ENCODE peak calls at places on chromosome 11, in five cellular contexts. N is mesenchymal stem cell, O is HCT116, A is cardiac muscle cell, V is Caco-2. F is an unnamed sample. For H3K9me3, the result is how much of the 10 kb centered on the place peaks cover.

GRCh38 chr11:45843158-45843924 is 3.9 kb upstream of the CRY2 start:
- DNase-seq in N (peak), O (peak), A (peak), V (peak), F (peak)

GRCh38 chr11:66126808-66127555 is 56.9 kb downstream of the PACS1 start:
- DNase-seq in N (peak), O (no peak), A (peak), V (no peak), F (peak)

GRCh38 chr11:109853156-109853776 is 239.9 kb upstream of the ZC3H12C start:
- DNase-seq in N (peak), O (peak), A (peak), V (no peak), F (peak)

GRCh38 chr11:128938156-128938885 is 4.3 kb downstream of the TP53AIP1 start:
- DNase-seq in N (no peak), O (no peak), A (no peak), V (no peak), F (no peak)

GRCh38 chr11:26743622-26744021 is 21.8 kb upstream of the SLC5A12 start:
- DNase-seq in N (no peak), O (no peak), A (no peak), V (no peak), F (no peak)

GRCh38 chr11:46120361-46120710 is 918 bp downstream of the PHF21A start:
- DNase-seq in N (no peak), O (no peak), A (peak), V (no peak), F (peak)

GRCh38 chr11:45444796-45445195 is 158.7 kb upstream of the SYT13 start:
- DNase-seq in N (no peak), O (no peak), A (no peak), V (no peak), F (no peak)

GRCh38 chr11:74418509-74418895 is 20.3 kb upstream of the PGM2L1 start:
- DNase-seq in N (peak), O (no peak), A (no peak), V (no peak), F (no peak)

GRCh38 chr11:75265851-75266531 is 25.4 kb downstream of the TPBGL start:
- DNase-seq in N (no peak), O (no peak), A (no peak), V (peak), F (no peak)

GRCh38 chr11:47723041-47723440 is 7.9 kb upstream of the AGBL2 start:
- DNase-seq in N (no peak), O (no peak), A (no peak), V (no peak), F (no peak)

GRCh38 chr11:111668980-111669379 is 66.7 kb downstream of the SIK2 start:
- DNase-seq in N (no peak), O (no peak), A (no peak), V (no peak), F (no peak)

GRCh38 chr11:113045146-113045545 is 83.9 kb downstream of the NCAM1 start:
- DNase-seq in N (no peak), O (no peak), A (no peak), V (no peak), F (no peak)

GRCh38 chr11:119172513-119172912 is 4.0 kb downstream of the NLRX1 start:
- DNase-seq in N (no peak), O (no peak), A (no peak), V (no peak), F (no peak)

GRCh38 chr11:77198440-77198849 is 70.4 kb downstream of the MYO7A start:
- DNase-seq in N (no peak), O (peak), A (peak), V (peak), F (no peak)

GRCh38 chr11:73894725-73895335 is 18.0 kb downstream of the PAAF1 start:
- DNase-seq in N (no peak), O (no peak), A (no peak), V (no peak), F (no peak)

GRCh38 chr11:116703421-116703820 is 69.4 kb downstream of the BUD13 start:
- DNase-seq in N (peak), O (no peak), A (peak), V (peak), F (no peak)

GRCh38 chr11:60100511-60100910 is 12.0 kb downstream of the MS4A2 start:
- DNase-seq in N (no peak), O (no peak), A (no peak), V (no peak), F (no peak)

GRCh38 chr11:126403039-126403438 is 47.6 kb downstream of the ST3GAL4 start:
- DNase-seq in N (no peak), O (no peak), A (no peak), V (peak), F (no peak)

GRCh38 chr11:29024386-29024785 is 916.2 kb downstream of the METTL15 start:
- DNase-seq in N (no peak), O (no peak), A (no peak), V (no peak), F (no peak)

GRCh38 chr11:46006418-46007070 is 84.1 kb downstream of the LARGE2 start:
- DNase-seq in N (peak), O (peak), A (peak), V (no peak), F (peak)

GRCh38 chr11:10042699-10043098 is 251.3 kb downstream of the SBF2 start:
- DNase-seq in N (no peak), O (no peak), A (no peak), V (no peak), F (no peak)

GRCh38 chr11:116224154-116224888 is 548.5 kb downstream of the BUD13 start:
- DNase-seq in N (peak), O (peak), A (peak), V (peak), F (peak)

GRCh38 chr11:10294289-10294953 is 402 bp upstream of the SBF2 start:
- DNase-seq in N (peak), O (no peak), A (peak), V (peak), F (peak)

GRCh38 chr11:37786214-37786755 is 1188.2 kb upstream of the RAG2 start:
- DNase-seq in N (peak), O (no peak), A (no peak), V (no peak), F (no peak)

GRCh38 chr11:64224151-64224890 is 1.7 kb downstream of the TRPT1 start:
- DNase-seq in N (no peak), O (no peak), A (no peak), V (peak), F (no peak)

GRCh38 chr11:64357904-64358535 is 942 bp upstream of the RPS6KA4 start:
- DNase-seq in N (peak), O (no peak), A (no peak), V (peak), F (peak)

GRCh38 chr11:35658028-35658948 is 4.3 kb upstream of the TRIM44 start:
- DNase-seq in N (no peak), O (no peak), A (no peak), V (no peak), F (no peak)

GRCh38 chr11:9660886-9661285 is 3.0 kb upstream of the SWAP70 start:
- DNase-seq in N (no peak), O (no peak), A (no peak), V (no peak), F (no peak)

GRCh38 chr11:1211838-1212237 is 11.0 kb upstream of the MUC5B start:
- DNase-seq in N (no peak), O (no peak), A (no peak), V (no peak), F (no peak)
- H3K9me3 ChIP-seq in N (half or more), O (under half), A (under half), V (under half), F (under half)

DNA sequence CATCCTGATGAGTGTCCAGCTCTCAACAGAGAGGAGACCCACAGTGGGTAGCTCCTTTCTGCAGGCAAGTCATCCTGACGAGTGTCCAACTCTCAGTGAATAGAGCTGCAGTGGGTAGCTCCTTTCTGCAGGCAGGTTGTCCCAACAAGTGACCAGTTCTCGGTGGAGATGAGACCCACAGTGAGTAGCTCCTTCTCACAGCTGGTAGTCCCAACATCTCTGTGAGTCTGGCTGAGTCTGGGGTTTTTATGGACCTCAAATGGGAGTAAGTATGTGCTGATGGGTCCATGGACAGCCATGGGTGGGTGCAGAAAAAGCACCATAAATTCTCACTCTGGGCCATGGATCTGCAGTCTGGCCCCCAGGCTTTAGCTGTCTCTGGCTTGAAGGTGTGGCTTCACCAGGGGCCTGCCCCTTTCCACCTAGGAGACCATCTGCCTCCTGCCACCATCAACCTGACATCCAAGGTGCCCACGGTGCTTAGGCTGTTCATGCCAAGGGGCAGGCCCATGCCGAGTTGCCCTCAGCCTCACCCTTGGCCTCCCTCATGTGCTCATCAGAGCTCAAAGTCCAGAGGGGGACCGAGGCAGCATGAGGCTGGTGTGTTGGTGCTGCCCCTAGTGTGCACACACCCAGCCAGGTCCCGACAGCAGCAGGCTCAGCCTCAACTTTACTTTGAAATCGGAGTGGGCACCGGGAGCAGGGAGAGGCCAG is 15.3 kb downstream of the NPAT start:
- DNase-seq in N (no peak), O (no peak), A (no peak), V (no peak), F (no peak)
- H3K9me3 ChIP-seq in N (under half), O (under half), A (under half), V (under half), F (under half)

GRCh38 chr11:2641623-2642022 is 58.2 kb downstream of the KCNQ1OT1 start:
- DNase-seq in N (no peak), O (no peak), A (no peak), V (no peak), F (no peak)
- H3K9me3 ChIP-seq in N (half or more), O (under half), A (under half), V (half or more), F (under half)

DNA sequence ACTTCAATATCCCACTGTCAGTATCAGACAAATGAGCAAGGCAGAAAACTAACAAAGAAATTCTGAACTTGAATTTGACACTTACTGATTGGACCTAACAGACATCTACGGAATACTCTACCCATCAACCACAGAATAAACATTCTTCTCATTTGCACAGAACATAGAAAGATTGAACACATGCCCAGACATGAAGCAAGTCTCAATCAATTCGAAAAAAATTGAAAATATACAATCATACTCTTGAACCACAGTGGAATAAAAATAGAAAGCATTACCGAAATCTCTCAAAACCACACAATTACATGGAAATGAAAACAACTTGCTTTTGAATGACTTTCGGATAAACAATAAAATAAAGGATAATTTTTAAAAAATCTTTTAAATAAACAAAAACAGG is 17.8 kb downstream of the RAB38 start:
- DNase-seq in N (no peak), O (no peak), A (no peak), V (no peak), F (no peak)
- H3K9me3 ChIP-seq in N (under half), O (under half), A (under half), V (under half), F (under half)

DNA sequence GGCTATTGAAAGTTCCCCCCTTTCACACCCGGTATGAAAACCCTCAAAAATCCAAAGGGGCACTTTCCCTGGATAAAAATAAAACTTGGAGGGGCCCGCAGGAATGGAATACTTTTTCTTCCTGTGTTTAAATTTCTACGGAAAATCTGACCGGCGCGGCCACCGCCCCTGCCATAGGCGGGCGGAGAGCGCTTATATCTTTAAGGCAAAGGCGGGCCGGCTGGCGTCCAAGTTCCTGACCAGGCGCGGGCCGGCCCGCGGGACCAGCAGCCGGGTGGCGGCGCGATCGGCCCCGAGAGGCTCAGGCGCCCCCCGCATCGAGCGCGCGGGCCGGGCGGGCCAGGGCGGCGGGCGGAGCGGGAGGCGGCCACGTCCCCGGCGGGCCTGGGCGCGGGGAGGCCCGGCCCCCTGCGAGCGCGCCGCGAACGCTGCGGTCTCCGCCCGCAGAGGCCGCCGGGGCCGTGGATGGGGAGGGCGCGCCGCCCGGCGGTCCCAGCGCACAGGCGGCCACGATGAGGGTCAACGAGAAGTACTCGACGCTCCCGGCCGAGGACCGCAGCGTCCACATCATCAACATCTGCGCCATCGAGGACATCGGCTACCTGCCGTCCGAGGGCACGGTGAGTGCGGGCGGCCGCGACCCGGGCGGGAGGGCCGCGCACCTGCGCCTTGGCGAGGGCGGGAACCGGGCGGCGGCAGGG is at the start of gene ANO1:
- DNase-seq in N (no peak), O (no peak), A (peak), V (peak), F (no peak)
- H3K9me3 ChIP-seq in N (under half), O (under half), A (under half), V (under half), F (under half)

DNA sequence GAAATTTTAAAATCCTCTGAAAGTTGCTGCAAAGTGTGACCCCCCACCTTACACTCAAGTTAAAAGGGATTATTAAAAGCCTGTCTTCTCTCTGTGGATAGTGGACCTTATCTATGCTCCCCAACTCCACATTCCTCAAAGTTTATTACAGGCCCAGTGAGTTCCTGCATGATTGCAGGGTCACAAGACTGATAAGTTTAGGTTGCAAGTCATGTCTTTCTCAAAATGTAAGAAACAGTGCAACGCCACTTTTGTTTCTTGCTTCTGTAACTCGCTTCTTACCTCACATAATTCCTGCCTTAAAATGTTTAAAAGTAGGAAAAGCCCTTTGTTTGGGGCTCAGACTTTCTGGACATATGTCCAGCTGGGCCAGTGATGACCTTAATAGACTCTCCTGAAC is 38.4 kb upstream of the GLYAT start:
- DNase-seq in N (no peak), O (no peak), A (no peak), V (no peak), F (no peak)
- H3K9me3 ChIP-seq in N (under half), O (under half), A (under half), V (under half), F (under half)

DNA sequence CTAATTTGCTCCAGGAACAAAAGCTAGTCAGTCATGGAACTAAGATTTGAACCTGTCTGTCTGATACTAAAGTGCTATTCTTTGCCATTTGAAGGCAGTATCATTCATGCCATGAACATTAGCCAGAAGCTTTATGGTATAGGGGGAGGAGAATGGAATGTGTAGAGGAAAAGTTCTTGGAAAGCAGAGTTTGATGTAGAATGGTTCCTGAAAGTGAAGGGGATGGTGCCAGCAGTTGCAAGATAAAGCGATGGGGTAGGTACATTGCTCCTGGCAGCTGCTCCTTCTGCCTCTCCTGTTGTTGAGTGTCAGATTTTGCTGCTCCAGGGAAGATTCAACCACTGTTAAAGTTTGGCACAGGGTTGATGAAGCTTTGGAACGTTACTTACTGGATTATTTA is 53.4 kb downstream of the ARHGAP42 start:
- DNase-seq in N (peak), O (no peak), A (peak), V (no peak), F (no peak)
- H3K9me3 ChIP-seq in N (under half), O (under half), A (under half), V (under half), F (under half)

DNA sequence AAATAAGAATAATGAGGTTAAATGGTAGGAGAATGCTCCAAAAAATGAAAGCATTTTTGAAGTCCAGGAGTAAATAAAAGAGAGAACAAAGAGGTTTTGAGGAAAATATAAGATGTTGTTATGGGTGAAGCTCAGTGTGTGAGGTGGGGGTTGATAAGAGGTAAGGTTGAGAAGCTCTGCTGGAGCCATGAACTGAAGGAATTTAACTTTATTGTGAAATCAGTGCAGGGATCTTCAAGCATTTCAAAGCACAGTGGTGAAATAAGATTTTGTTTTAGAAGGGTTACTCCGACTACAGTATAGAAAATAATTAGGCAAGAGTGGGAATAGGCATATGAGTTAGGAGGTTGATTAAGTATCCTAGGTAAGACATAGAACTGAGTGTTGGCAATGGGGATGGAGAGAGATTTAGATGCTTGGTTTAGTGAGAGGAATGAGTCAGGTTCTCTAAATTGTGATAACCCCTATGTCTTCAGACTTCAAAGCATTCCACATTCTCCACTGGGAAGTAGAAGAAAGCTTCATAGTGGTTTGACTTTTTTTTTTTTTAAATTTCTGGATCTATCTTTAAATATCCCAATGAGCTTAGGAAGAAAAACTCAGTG is 403.2 kb downstream of the AASDHPPT start:
- DNase-seq in N (no peak), O (no peak), A (no peak), V (no peak), F (no peak)
- H3K9me3 ChIP-seq in N (under half), O (under half), A (under half), V (under half), F (under half)

GRCh38 chr11:91625495-91625894 is 599.1 kb upstream of the FAT3 start:
- DNase-seq in N (peak), O (no peak), A (no peak), V (no peak), F (peak)
- H3K9me3 ChIP-seq in N (under half), O (under half), A (under half), V (under half), F (under half)

DNA sequence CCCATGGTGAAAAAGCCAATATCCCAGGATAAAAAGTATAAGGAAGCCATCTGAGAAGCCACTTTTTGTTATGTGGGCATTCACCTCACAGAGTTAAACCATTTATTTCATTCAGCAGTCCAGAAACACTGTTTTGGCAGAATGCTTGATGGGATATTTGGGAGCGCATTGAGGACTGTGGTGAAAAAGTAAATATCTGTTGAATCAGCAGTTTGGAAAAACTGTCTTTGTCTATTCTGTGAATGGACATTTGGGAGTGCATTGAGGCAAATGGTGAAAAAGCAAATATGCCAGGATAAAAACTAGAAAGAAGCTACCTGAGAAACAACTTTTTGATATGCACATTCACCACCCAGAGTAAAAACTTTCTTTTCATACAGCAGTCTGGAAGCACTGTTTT is 276.2 kb upstream of the TRIM48 start:
- DNase-seq in N (no peak), O (no peak), A (no peak), V (no peak), F (no peak)
- H3K9me3 ChIP-seq in N (under half), O (under half), A (under half), V (under half), F (under half)

F was measured in small intestine.